ENCODE peak calls at places on chromosomes 11 and 22, in five cellular contexts. One of them, this sample, is unnamed.

GRCh38 chr22:44424867-44425351 is 73.1 kb downstream of the RTL6 start:
- DNase-seq in adrenal gland: peak; percentile 2
- DNase-seq in kidney: no peak
- DNase-seq in A549: no peak
- DNase-seq in breast epithelium: no peak
- DNase-seq in this sample: no peak

GRCh38 chr11:3181722-3182461 is 16.8 kb upstream of the OSBPL5 start:
- DNase-seq in kidney: peak; percentile 62
- DNase-seq in A549: no peak
- DNase-seq in adrenal gland: no peak
- DNase-seq in breast epithelium: no peak
- DNase-seq in this sample: no peak

GRCh38 chr11:790721-791564 is 1.1 kb upstream of the CEND1 start:
- DNase-seq in breast epithelium: no peak
- DNase-seq in A549: no peak
- DNase-seq in kidney: no peak
- DNase-seq in adrenal gland: no peak
- DNase-seq in this sample: no peak

GRCh38 chr11:133895551-133895950 is 50.2 kb upstream of the SPATA19 start:
- DNase-seq in kidney: no peak
- DNase-seq in adrenal gland: no peak
- DNase-seq in A549: no peak
- DNase-seq in breast epithelium: no peak
- DNase-seq in this sample: no peak

GRCh38 chr11:59668950-59669610 is at the start of gene PATL1:
- DNase-seq in kidney: peak; percentile 100
- DNase-seq in breast epithelium: peak; percentile 99
- DNase-seq in A549: peak; percentile 96
- DNase-seq in adrenal gland: peak; percentile 100
- DNase-seq in this sample: peak; percentile 98

GRCh38 chr11:86696004-86696403 is 23.6 kb upstream of the ME3 start:
- DNase-seq in breast epithelium: no peak
- DNase-seq in kidney: no peak
- DNase-seq in adrenal gland: no peak
- DNase-seq in A549: no peak
- DNase-seq in this sample: no peak

GRCh38 chr11:118287006-118287405 is 17.5 kb upstream of the CD3E start:
- DNase-seq in breast epithelium: no peak
- DNase-seq in A549: no peak
- DNase-seq in kidney: no peak
- DNase-seq in adrenal gland: no peak
- DNase-seq in this sample: no peak

GRCh38 chr11:114076974-114077373 is 17.5 kb downstream of the ZBTB16 start:
- DNase-seq in A549: no peak
- DNase-seq in adrenal gland: no peak
- DNase-seq in kidney: no peak
- DNase-seq in breast epithelium: no peak
- DNase-seq in this sample: no peak

GRCh38 chr11:79227732-79228416 is 213.0 kb downstream of the TENM4 start:
- DNase-seq in kidney: no peak
- DNase-seq in A549: no peak
- DNase-seq in adrenal gland: no peak
- DNase-seq in breast epithelium: no peak
- DNase-seq in this sample: no peak

GRCh38 chr22:28873183-28873964 is 10.0 kb upstream of the ZNRF3 start:
- DNase-seq in kidney: no peak
- DNase-seq in A549: no peak
- DNase-seq in adrenal gland: no peak
- DNase-seq in breast epithelium: no peak
- DNase-seq in this sample: no peak

GRCh38 chr11:127640822-127641485 is 640.4 kb upstream of the KIRREL3 start:
- DNase-seq in kidney: no peak
- DNase-seq in A549: no peak
- DNase-seq in breast epithelium: no peak
- DNase-seq in adrenal gland: no peak
- DNase-seq in this sample: no peak

GRCh38 chr11:35011389-35011788 is 95.0 kb downstream of the PDHX start:
- DNase-seq in adrenal gland: no peak
- DNase-seq in breast epithelium: no peak
- DNase-seq in kidney: no peak
- DNase-seq in A549: no peak
- DNase-seq in this sample: no peak

GRCh38 chr11:44475114-44475686 is 90.3 kb upstream of the CD82 start:
- DNase-seq in A549: no peak
- DNase-seq in adrenal gland: no peak
- DNase-seq in breast epithelium: no peak
- DNase-seq in kidney: no peak
- DNase-seq in this sample: no peak

GRCh38 chr22:40534379-40535188 is 101.9 kb downstream of the MRTFA start:
- DNase-seq in kidney: no peak
- DNase-seq in breast epithelium: no peak
- DNase-seq in A549: no peak
- DNase-seq in adrenal gland: no peak
- DNase-seq in this sample: no peak

GRCh38 chr11:85742873-85743275 is 56.9 kb upstream of the CCDC89 start:
- DNase-seq in A549: no peak
- DNase-seq in kidney: no peak
- DNase-seq in breast epithelium: peak; percentile 49
- DNase-seq in adrenal gland: no peak
- DNase-seq in this sample: no peak

GRCh38 chr11:78823588-78823987 is 248.9 kb upstream of the NARS2 start:
- DNase-seq in breast epithelium: no peak
- DNase-seq in kidney: no peak
- DNase-seq in A549: no peak
- DNase-seq in adrenal gland: no peak
- DNase-seq in this sample: no peak

DNA sequence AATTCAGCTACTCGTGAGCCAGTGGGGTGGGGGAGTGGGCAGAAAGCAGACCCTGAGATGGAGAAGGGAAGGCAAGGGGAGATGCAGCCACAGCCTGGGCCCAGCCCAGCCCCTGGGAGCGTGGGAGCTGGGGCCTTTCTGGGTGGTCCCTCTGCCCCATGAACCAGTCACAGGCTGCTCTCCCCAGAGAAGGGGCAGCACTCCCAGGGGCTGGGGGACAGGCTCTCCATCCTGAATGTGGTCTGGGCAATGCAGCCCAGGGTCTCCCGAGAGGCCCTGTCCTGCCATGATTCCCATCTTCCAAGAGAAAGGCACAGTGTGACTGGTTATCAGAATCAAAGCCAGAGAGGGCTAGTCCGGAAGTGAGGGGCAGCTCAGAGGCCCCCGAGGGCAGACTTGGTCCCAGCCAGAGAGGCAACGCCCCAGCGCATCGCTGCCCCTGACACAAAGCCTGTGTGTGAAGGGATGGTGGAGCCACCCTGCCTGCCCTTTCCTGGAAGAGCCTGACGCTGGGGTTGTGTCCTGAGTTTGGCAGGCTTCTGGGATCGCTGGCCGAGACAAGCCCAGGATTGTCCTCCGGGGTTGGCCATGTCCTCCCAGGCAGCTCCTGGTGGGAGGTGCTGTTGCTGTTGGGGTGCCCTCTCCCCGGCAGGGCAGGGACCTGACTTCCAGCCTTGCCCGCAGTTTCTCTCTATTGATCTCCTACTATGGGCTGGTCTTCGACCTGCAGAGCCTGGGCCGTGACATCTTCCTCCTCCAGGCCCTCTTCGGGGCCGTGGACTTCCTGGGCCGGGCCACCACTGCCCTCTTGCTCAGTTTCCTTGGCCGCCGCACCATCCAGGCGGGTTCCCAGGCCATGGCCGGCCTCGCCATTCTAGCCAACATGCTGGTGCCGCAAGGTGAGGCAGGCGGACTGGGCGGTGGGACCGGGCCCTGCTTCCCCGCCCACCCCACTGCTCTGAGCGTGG is 23.8 kb upstream of the SLC22A12 start:
- DNase-seq in adrenal gland: no peak
- DNase-seq in breast epithelium: peak; percentile 27
- DNase-seq in A549: no peak
- DNase-seq in kidney: peak; percentile 73
- DNase-seq in this sample: no peak
- H3K4me3 ChIP-seq in adrenal gland: no peak overlapping the region
- H3K4me3 ChIP-seq in breast epithelium: no peak overlapping the region
- H3K4me3 ChIP-seq in A549: no peak overlapping the region
- H3K4me3 ChIP-seq in kidney: no peak overlapping the region
- H3K4me3 ChIP-seq in this sample: no peak overlapping the region

GRCh38 chr11:76419896-76420295 is 24.9 kb upstream of the EMSY start:
- DNase-seq in kidney: no peak
- DNase-seq in adrenal gland: no peak
- DNase-seq in A549: peak; percentile 60
- DNase-seq in breast epithelium: no peak
- DNase-seq in this sample: no peak
- TF ChIP-seq CTCF in kidney: peak; percentile 25
- TF ChIP-seq CTCF in adrenal gland: peak; percentile 27
- TF ChIP-seq CTCF in A549: peak; percentile 35
- TF ChIP-seq CTCF in breast epithelium: no peak
- TF ChIP-seq CTCF in this sample: no peak

DNA sequence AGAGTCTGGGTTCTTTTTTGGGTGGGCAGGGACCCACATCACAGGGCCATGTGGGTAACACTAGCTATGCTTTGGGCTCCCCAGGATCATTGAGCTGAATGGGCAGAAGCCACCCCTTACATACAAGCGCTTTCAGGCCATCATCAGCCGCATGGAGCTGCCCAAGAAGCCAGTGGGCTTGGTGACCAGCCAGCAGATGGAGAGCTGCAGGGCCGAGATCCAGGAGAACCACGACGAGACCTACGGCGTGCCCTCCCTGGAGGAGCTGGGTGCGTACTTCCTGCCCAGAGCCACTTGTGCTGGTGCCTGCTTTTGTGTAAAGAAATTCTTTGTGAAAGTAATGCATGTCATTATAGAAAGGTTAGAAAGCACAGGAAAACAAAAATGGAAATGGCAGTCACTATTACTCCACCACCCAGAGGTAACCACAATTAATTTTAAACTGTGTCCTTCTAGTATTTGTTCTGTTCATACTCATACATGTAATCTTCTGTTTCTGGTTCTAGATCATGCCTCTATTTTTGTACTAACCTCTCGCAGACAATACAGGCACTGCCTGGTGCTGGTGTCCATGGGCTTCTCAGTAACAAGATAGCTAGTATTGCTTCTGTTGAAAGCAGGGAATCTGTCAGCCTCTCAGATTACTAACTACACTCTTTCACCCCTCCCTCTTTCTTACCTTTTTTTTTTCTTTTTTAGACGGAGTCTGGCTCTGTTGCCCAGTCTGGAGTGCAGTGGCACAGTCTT is 13.7 kb downstream of the CRY2 start:
- DNase-seq in adrenal gland: no peak
- DNase-seq in breast epithelium: no peak
- DNase-seq in A549: no peak
- DNase-seq in kidney: no peak
- DNase-seq in this sample: no peak
- H3K27ac ChIP-seq in adrenal gland: no peak overlapping the region
- H3K27ac ChIP-seq in breast epithelium: peak overlapping the region; percentile 87
- H3K27ac ChIP-seq in A549: no peak overlapping the region
- H3K27ac ChIP-seq in kidney: no peak overlapping the region
- H3K27ac ChIP-seq in this sample: no peak overlapping the region

GRCh38 chr22:35229865-35230264 is 27.4 kb upstream of the HMGXB4 start:
- DNase-seq in kidney: no peak
- DNase-seq in breast epithelium: no peak
- DNase-seq in A549: no peak
- DNase-seq in adrenal gland: no peak
- DNase-seq in this sample: no peak

GRCh38 chr22:35230417-35230816 is 26.9 kb upstream of the HMGXB4 start:
- DNase-seq in breast epithelium: no peak
- DNase-seq in A549: no peak
- DNase-seq in kidney: no peak
- DNase-seq in adrenal gland: no peak
- DNase-seq in this sample: no peak

GRCh38 chr22:35227248-35227647 is 30.0 kb upstream of the HMGXB4 start:
- DNase-seq in kidney: no peak
- DNase-seq in adrenal gland: no peak
- DNase-seq in breast epithelium: no peak
- DNase-seq in A549: no peak
- DNase-seq in this sample: no peak

GRCh38 chr22:35231585-35232084 is 25.7 kb upstream of the HMGXB4 start:
- DNase-seq in A549: peak; percentile 31
- DNase-seq in adrenal gland: peak; percentile 63
- DNase-seq in kidney: peak; percentile 78
- DNase-seq in breast epithelium: peak; percentile 20
- DNase-seq in this sample: peak; percentile 50

GRCh38 chr22:35230839-35231584 is 26.3 kb upstream of the HMGXB4 start:
- DNase-seq in breast epithelium: no peak
- DNase-seq in adrenal gland: no peak
- DNase-seq in kidney: no peak
- DNase-seq in A549: no peak
- DNase-seq in this sample: no peak
- H3K4me3 ChIP-seq in breast epithelium: no peak overlapping the region
- H3K4me3 ChIP-seq in adrenal gland: no peak overlapping the region
- H3K4me3 ChIP-seq in kidney: no peak overlapping the region
- H3K4me3 ChIP-seq in A549: peak overlapping the region; percentile 32
- H3K4me3 ChIP-seq in this sample: no peak overlapping the region

GRCh38 chr22:35821654-35822053 is 104.0 kb downstream of the APOL5 start:
- DNase-seq in A549: no peak
- DNase-seq in breast epithelium: no peak
- DNase-seq in kidney: no peak
- DNase-seq in adrenal gland: no peak
- DNase-seq in this sample: no peak
- TF ChIP-seq CTCF in A549: no peak
- TF ChIP-seq CTCF in breast epithelium: no peak
- TF ChIP-seq CTCF in kidney: no peak
- TF ChIP-seq CTCF in adrenal gland: no peak
- TF ChIP-seq CTCF in this sample: no peak

GRCh38 chr11:65432133-65432650 is 9.6 kb downstream of the NEAT1 start:
- DNase-seq in kidney: no peak
- DNase-seq in adrenal gland: no peak
- DNase-seq in A549: no peak
- DNase-seq in breast epithelium: no peak
- DNase-seq in this sample: no peak
- H3K27ac ChIP-seq in kidney: no peak overlapping the region
- H3K27ac ChIP-seq in adrenal gland: no peak overlapping the region
- H3K27ac ChIP-seq in A549: peak overlapping the region; percentile 52
- H3K27ac ChIP-seq in breast epithelium: no peak overlapping the region
- H3K27ac ChIP-seq in this sample: peak overlapping the region; percentile 75

GRCh38 chr22:43154887-43155536 is 3.7 kb downstream of the TSPO start:
- DNase-seq in kidney: peak; percentile 69
- DNase-seq in A549: no peak
- DNase-seq in adrenal gland: peak; percentile 39
- DNase-seq in breast epithelium: no peak
- DNase-seq in this sample: no peak
- H3K4me3 ChIP-seq in kidney: no peak overlapping the region
- H3K4me3 ChIP-seq in A549: no peak overlapping the region
- H3K4me3 ChIP-seq in adrenal gland: no peak overlapping the region
- H3K4me3 ChIP-seq in breast epithelium: no peak overlapping the region
- H3K4me3 ChIP-seq in this sample: no peak overlapping the region

DNA sequence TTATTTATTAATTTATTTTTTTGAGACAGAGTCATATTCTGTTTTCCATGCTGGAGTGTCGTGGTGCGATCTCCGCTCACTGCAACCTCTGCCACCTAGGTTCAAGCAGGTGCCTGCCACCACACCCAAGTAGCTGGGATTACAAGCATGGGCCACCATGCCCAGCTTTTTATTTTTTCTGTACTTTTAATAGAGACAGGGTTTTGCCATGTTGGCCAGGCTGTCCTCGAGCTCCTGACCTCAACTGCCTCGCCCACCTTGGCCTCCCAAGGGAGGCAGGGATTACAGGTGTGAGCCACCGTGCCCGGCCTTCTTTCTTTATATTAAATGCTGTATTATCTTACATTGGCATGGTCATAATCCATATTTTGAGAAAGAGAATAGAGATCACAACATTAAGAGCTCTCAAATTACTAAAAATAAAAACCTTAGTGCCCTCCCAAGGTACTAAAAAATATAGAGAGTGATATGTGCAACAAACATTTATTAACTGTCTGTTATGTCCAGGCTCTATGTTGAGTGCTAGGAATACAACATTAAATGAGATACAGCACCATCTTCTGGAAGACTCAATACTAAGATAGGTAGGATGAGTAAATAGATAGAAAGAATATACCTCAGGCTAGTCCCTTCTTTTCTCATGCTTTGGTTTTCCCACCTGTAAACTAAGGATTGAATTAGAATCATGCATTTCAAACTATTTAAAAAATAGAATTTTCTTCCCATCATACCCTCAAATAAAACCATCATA is 84.1 kb downstream of the BBOX1 start:
- DNase-seq in A549: no peak
- DNase-seq in breast epithelium: no peak
- DNase-seq in kidney: no peak
- DNase-seq in adrenal gland: no peak
- DNase-seq in this sample: no peak
- TF ChIP-seq CTCF in A549: peak; percentile 12
- TF ChIP-seq CTCF in breast epithelium: no peak
- TF ChIP-seq CTCF in kidney: peak; percentile 2
- TF ChIP-seq CTCF in adrenal gland: no peak
- TF ChIP-seq CTCF in this sample: no peak

This sample was measured in dorsolateral prefrontal cortex.